ENCODE peak calls at places on chromosomes 6 and 20, in nine cellular contexts. J, P, U, C, N, W, S, X and Q are unnamed samples.
A peak's percentile ranks its signal among the peaks of the same experiment; 100 is the strongest.

GRCh38 chr6:124960757-124961467 is 1.3 kb upstream of the RNF217 start:
- DNase-seq in C (no peak), J (no peak), S (no peak), N (no peak), U (no peak), X (peak; percentile 26), W (no peak), P (no peak), Q (no peak)

GRCh38 chr6:34810936-34811632 is 19.2 kb downstream of the BLTP3A start:
- DNase-seq in J (no peak), C (no peak), S (no peak), U (peak; percentile 15), W (no peak), X (peak; percentile 67), N (no peak), P (peak; percentile 89), Q (no peak)

GRCh38 chr6:138086573-138087196 is 20.5 kb downstream of the PERP start:
- DNase-seq in J (no peak), X (peak; percentile 91), U (peak; percentile 85), S (peak; percentile 21), W (no peak), C (no peak), N (no peak), P (no peak), Q (no peak)

GRCh38 chr20:50804453-50805348 is 9.8 kb downstream of the BCAS4 start:
- DNase-seq in X (no peak), U (no peak), C (no peak), S (no peak), W (no peak), N (no peak), J (peak; percentile 13), P (peak; percentile 62), Q (no peak)

GRCh38 chr20:62182469-62183425 is at the start of gene MTG2:
- DNase-seq in S (peak; percentile 86), U (peak; percentile 89), J (peak; percentile 94), P (peak; percentile 98), N (peak; percentile 99), C (peak; percentile 89), W (peak; percentile 78), X (peak; percentile 94), Q (peak; percentile 88)

GRCh38 chr6:144909753-144910280 is 624.7 kb downstream of the UTRN start:
- DNase-seq in U (no peak), X (no peak), W (no peak), J (no peak), P (no peak), N (no peak), C (no peak), S (no peak), Q (no peak)

GRCh38 chr6:45445749-45446454 is 68.2 kb upstream of the SUPT3H start:
- DNase-seq in J (no peak), C (no peak), N (no peak), X (peak; percentile 99), W (no peak), S (no peak), P (peak; percentile 6), U (peak; percentile 94), Q (no peak)

GRCh38 chr20:33686984-33687366 is 790 bp upstream of the E2F1 start:
- DNase-seq in U (no peak), W (no peak), C (no peak), J (no peak), N (no peak), P (no peak), X (no peak), S (no peak), Q (no peak)

GRCh38 chr6:142478117-142478516 is 176.3 kb downstream of the ADGRG6 start:
- DNase-seq in X (peak; percentile 27), W (no peak), C (no peak), U (peak; percentile 48), S (no peak), P (peak; percentile 34), N (no peak), J (no peak), Q (no peak)

GRCh38 chr20:51802170-51802745 is at the start of gene SALL4:
- DNase-seq in N (peak; percentile 56), S (peak; percentile 58), W (no peak), X (no peak), C (no peak), U (no peak), J (no peak), P (no peak), Q (no peak)

GRCh38 chr6:54916858-54917257 is 70.3 kb downstream of the FAM83B start:
- DNase-seq in X (peak; percentile 74), S (no peak), N (no peak), W (no peak), J (no peak), U (peak; percentile 58), P (no peak), C (no peak), Q (no peak)

GRCh38 chr6:6631526-6632276 is 43.2 kb downstream of the LY86 start:
- DNase-seq in W (no peak), J (no peak), U (no peak), X (peak; percentile 69), N (no peak), P (no peak), C (no peak), S (no peak), Q (no peak)

GRCh38 chr20:62009869-62010445 is 55.7 kb downstream of the TAF4 start:
- DNase-seq in J (no peak), X (no peak), C (no peak), W (no peak), S (no peak), U (no peak), N (peak; percentile 40), P (no peak), Q (no peak)

GRCh38 chr6:7554533-7555275 is 13.2 kb downstream of the DSP start:
- DNase-seq in W (no peak), P (no peak), N (no peak), S (no peak), U (no peak), C (no peak), X (no peak), J (no peak), Q (no peak)

GRCh38 chr6:104796031-104796785 is 63.5 kb downstream of the HACE1 start:
- DNase-seq in C (no peak), S (no peak), U (no peak), J (no peak), W (no peak), X (no peak), N (no peak), P (no peak), Q (no peak)

GRCh38 chr6:33279971-33280511 is 3.1 kb downstream of the B3GALT4 start:
- DNase-seq in N (no peak), W (no peak), S (peak; percentile 42), X (peak; percentile 74), J (no peak), U (peak; percentile 82), P (peak; percentile 45), C (no peak), Q (no peak)
- TF ChIP-seq CTCF in N (no peak), W (no peak), S (peak; percentile 60), X (peak; percentile 72), J (no peak), U (peak; percentile 95), P (peak; percentile 35), C (peak; percentile 36), Q (no peak)

DNA sequence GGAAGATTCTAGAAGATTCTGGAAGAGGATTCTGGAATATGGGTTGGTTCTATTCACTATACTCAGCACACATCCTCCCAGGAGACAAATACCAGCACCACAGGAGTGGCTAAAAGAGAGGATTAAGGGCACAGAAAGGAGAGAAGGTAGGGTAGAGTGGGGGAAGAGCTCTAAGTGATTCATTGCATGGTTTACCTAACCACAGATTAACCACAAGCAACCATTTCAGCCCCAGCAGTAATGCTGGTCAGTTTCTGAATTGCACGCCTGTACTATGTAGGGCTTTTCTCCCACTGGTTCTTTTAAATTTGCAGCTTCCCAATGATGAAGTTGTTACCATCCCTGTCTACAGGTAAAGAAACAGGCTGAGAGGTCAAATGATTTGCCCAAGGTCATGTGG is 192.7 kb upstream of the PMEPA1 start:
- DNase-seq in U (no peak), C (no peak), P (peak; percentile 36), S (no peak), X (peak; percentile 41), J (no peak), W (no peak), N (no peak), Q (no peak)
- TF ChIP-seq CTCF in U (peak; percentile 3), C (no peak), P (no peak), S (no peak), X (no peak), J (no peak), W (no peak), N (no peak), Q (no peak)

GRCh38 chr6:52571099-52571755 is 5.6 kb downstream of the TRAM2 start:
- DNase-seq in P (no peak), U (no peak), W (no peak), N (no peak), X (no peak), C (no peak), J (no peak), S (no peak), Q (no peak)

GRCh38 chr6:52572536-52572935 is 4.3 kb downstream of the TRAM2 start:
- DNase-seq in S (no peak), N (no peak), U (no peak), X (no peak), C (no peak), J (no peak), P (no peak), W (no peak), Q (no peak)

GRCh38 chr6:52574709-52575489 is 2.0 kb downstream of the TRAM2 start:
- DNase-seq in S (no peak), P (peak; percentile 79), U (no peak), N (no peak), J (peak; percentile 69), X (no peak), C (no peak), W (no peak), Q (peak; percentile 62)

GRCh38 chr6:52575490-52575868 is 1.4 kb downstream of the TRAM2 start:
- DNase-seq in N (no peak), U (no peak), P (no peak), C (no peak), S (no peak), X (no peak), W (no peak), J (no peak), Q (no peak)

GRCh38 chr6:52573295-52573694 is 3.6 kb downstream of the TRAM2 start:
- DNase-seq in P (no peak), S (no peak), X (no peak), C (no peak), W (no peak), N (no peak), J (no peak), U (no peak), Q (no peak)
- TF ChIP-seq CTCF in P (no peak), S (no peak), X (no peak), C (no peak), W (no peak), N (no peak), J (no peak), U (no peak), Q (no peak)

DNA sequence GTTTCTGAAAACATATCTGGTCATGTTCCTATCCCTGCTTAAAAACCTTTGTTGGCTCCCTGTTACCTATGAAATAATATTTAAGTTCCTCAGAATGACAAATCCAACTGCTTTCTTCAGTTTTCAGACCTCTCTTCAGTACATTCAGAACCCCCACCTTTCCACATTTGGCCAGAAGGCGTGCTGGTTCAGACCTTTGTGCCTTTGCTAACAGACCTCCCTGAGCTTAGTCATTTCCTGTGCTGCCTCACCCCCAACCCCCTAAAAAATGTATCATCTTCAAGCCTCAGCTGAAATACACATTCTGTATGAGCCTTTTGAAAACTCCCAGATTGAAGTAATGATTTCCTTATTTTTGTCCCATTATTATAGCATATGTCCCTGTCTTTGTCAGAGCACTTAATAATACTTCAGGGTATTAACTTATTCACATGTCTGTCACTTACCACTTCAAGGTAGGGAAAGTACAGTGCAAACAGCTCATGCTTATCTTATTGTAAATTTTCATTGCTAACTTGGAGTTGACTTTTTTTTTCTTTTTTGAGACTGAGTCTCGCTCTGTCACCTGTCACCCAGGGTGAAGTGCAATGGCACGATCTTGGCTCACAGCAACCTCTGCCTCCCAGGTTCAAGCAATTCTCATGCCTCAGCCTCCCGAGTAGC is 19.7 kb downstream of the FAM217A start:
- DNase-seq in U (no peak), W (no peak), P (no peak), C (no peak), S (no peak), N (no peak), J (peak; percentile 33), X (peak; percentile 90), Q (peak; percentile 57)
- TF ChIP-seq CTCF in U (no peak), W (no peak), P (no peak), C (no peak), S (no peak), N (no peak), J (no peak), X (no peak), Q (no peak)